ENCODE peak calls at places on chromosomes 3 and 15, in eight cellular contexts. T is SJSA1; U is kidney; I is lower lobe of right lung; V is effector memory CD4-positive, alpha-beta T cell; C is fibroblast of lung; O is aorta; A is CD8-positive, alpha-beta T cell. X is an unnamed sample. For H3K36me3 and H3K4me1, the result is how much of the 10 kb centered on the place peaks cover.

GRCh38 chr15:71654714-71655174 is 155.6 kb upstream of the NR2E3 start:
- DNase-seq in T (no peak), I (no peak), A (no peak), U (no peak), V (no peak), C (no peak), O (no peak), X (no peak)

GRCh38 chr15:95765161-95765560 is 565.3 kb upstream of the NR2F2 start:
- DNase-seq in V (no peak), U (no peak), T (no peak), A (no peak), C (no peak), I (no peak), O (no peak), X (no peak)

GRCh38 chr3:67897686-67898336 is 243.4 kb upstream of the SUCLG2 start:
- DNase-seq in I (no peak), V (no peak), O (no peak), C (no peak), A (no peak), T (no peak), U (no peak), X (no peak)

GRCh38 chr15:22951381-22952280 is 28.5 kb downstream of the CYFIP1 start:
- DNase-seq in C (peak), T (no peak), A (no peak), V (no peak), U (peak), I (no peak), O (peak), X (peak)

GRCh38 chr15:33148129-33148850 is 46.2 kb downstream of the FMN1 start:
- DNase-seq in C (no peak), I (no peak), U (no peak), A (no peak), O (no peak), T (no peak), V (no peak), X (no peak)

GRCh38 chr3:174505266-174505665 is 353.9 kb upstream of the NAALADL2 start:
- DNase-seq in T (no peak), V (no peak), C (no peak), I (no peak), U (no peak), O (no peak), A (no peak), X (no peak)

GRCh38 chr15:22895465-22896190 is 57.2 kb downstream of the NIPA2 start:
- DNase-seq in V (no peak), I (no peak), O (no peak), T (no peak), U (peak), A (no peak), C (peak), X (no peak)

GRCh38 chr3:27720899-27721716 is 1.0 kb downstream of the EOMES start:
- DNase-seq in T (no peak), U (peak), C (no peak), A (no peak), O (no peak), V (no peak), I (no peak), X (no peak)

GRCh38 chr3:156298938-156299337 is 178.6 kb downstream of the KCNAB1 start:
- DNase-seq in V (no peak), U (no peak), I (peak), A (no peak), C (no peak), T (no peak), O (peak), X (peak)

GRCh38 chr15:63318344-63318743 is 40.9 kb downstream of the APH1B start:
- DNase-seq in I (no peak), C (no peak), O (no peak), T (no peak), V (no peak), U (no peak), A (no peak), X (no peak)

GRCh38 chr3:38031022-38031994 is 1.9 kb upstream of the PLCD1 start:
- DNase-seq in A (peak), O (peak), U (peak), V (peak), C (no peak), T (no peak), I (peak), X (peak)

GRCh38 chr15:39682366-39682765 is 100.3 kb downstream of the FSIP1 start:
- DNase-seq in U (peak), O (no peak), A (no peak), I (no peak), T (no peak), V (no peak), C (no peak), X (no peak)

GRCh38 chr15:84818221-84819131 is 1.3 kb downstream of the ALPK3 start:
- DNase-seq in C (peak), U (no peak), T (no peak), V (no peak), I (no peak), O (no peak), A (no peak), X (no peak)

GRCh38 chr3:137263982-137264777 is 306.4 kb downstream of the IL20RB start:
- DNase-seq in A (no peak), C (no peak), I (no peak), T (no peak), U (no peak), V (no peak), O (peak), X (no peak)

GRCh38 chr15:70399204-70399603 is 301.5 kb upstream of the TLE3 start:
- DNase-seq in C (no peak), T (no peak), U (no peak), V (no peak), A (no peak), I (no peak), O (no peak), X (no peak)

GRCh38 chr3:122969585-122970453 is 57.7 kb downstream of the SEMA5B start:
- DNase-seq in I (no peak), T (no peak), O (no peak), U (peak), C (peak), V (no peak), A (no peak), X (no peak)

GRCh38 chr3:101512521-101513418 is at the start of gene SENP7:
- DNase-seq in V (peak), I (peak), T (peak), O (peak), C (peak), A (peak), U (peak), X (peak)

GRCh38 chr3:154932633-154933032 is 147.5 kb upstream of the MME start:
- DNase-seq in I (no peak), T (no peak), O (no peak), C (no peak), U (no peak), A (no peak), V (no peak), X (no peak)

GRCh38 chr3:102536479-102536878 is 101.7 kb downstream of the ZPLD1 start:
- DNase-seq in U (no peak), T (no peak), V (no peak), C (peak), I (no peak), O (no peak), A (no peak), X (no peak)

GRCh38 chr3:179719048-179719734 is 66.4 kb downstream of the USP13 start:
- DNase-seq in I (no peak), V (no peak), O (no peak), U (no peak), T (no peak), A (no peak), C (no peak), X (no peak)

GRCh38 chr3:63979093-63979492 is 44.2 kb downstream of the PSMD6 start:
- DNase-seq in T (no peak), O (no peak), A (no peak), I (no peak), C (peak), V (peak), U (no peak), X (no peak)

GRCh38 chr3:63980019-63980418 is 43.3 kb downstream of the PSMD6 start:
- DNase-seq in O (no peak), I (no peak), A (no peak), T (no peak), V (no peak), U (no peak), C (no peak), X (no peak)

GRCh38 chr3:63977893-63978292 is 45.4 kb downstream of the PSMD6 start:
- DNase-seq in O (no peak), V (no peak), T (no peak), C (no peak), I (no peak), U (no peak), A (no peak), X (no peak)

GRCh38 chr3:63981980-63982379 is 41.3 kb downstream of the PSMD6 start:
- DNase-seq in A (no peak), O (no peak), C (no peak), U (no peak), V (no peak), I (no peak), T (no peak), X (no peak)

DNA sequence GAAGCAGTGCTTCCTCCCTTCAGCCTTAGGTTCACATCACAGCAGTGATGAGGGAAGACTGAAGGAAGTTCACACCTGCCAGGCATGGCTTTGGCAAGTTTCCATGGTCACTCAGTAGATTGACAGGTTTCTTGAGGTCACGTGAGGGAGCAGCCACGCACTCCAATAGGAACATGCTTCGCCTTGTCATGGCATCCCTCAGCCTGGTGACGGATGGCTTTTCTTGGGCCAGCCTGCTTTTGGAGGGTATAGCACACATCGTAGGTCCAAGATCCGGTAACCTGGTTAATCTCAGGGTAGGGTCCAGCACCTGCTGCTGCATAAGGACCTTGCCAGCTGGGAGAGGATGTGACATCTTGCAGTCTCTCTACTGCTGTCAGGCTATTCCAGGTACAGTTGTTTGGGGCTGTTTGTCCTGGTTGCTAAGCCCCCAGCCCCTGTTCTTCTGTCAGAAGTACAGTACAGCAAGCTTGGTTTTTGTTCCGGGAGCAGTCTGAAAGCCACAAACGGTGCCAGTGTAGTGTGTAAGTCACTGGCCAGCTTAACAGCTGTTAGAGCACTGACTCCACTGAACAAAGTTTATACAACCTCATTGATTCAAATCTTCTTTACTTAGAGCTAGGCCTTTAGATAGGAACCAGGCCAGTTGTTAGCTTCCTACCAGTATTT is 42.3 kb downstream of the PSMD6 start:
- DNase-seq in U (no peak), A (no peak), I (no peak), T (no peak), V (no peak), C (no peak), O (no peak), X (no peak)
- H3K36me3 ChIP-seq in U (under half), A (under half), I (half or more), T (under half), V (under half), C (under half), O (under half), X (under half)

DNA sequence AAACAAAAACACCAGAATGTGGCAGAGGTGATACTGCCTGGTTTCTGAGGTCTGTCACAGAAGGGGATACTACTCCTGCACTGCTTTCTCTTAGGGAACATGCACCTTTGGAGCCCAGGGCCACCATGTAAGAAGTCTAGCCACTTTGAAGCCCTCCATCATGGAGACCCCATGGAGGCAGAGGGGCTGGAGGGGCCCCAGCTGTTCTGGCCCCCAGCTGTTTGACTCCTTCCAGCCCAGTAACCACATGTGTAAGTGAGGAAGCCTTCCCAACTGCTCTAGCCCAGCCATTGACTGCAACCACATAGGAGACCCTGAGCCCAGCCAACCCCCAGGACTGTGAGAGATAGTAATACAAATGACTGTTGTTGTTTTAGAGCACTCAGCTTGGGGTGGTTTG is 9.0 kb upstream of the IGDCC4 start:
- DNase-seq in I (no peak), T (no peak), V (no peak), O (no peak), C (no peak), A (no peak), U (no peak), X (peak)
- H3K4me1 ChIP-seq in I (under half), T (under half), V (under half), O (under half), C (under half), A (under half), U (under half), X (under half)

DNA sequence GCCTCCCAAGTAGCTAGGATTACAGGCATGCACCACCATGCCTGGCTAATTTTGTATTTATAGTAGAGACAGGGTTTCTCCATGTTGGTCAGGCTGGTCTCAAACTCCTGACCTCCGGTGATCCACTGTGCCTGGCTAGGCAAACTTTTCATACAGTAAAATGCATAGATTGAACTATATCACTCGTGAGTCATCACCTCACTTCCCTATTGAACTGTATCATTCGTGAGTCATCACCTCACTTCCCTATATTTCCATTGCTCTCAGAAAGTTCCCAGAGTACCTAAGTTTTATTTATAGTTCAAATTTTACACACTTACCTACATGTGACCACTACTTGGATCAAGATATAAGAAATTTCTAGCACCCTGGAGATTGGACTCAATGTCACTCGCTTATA is 73.6 kb upstream of the ACAD9 start:
- DNase-seq in A (no peak), I (no peak), T (no peak), O (no peak), U (no peak), V (no peak), C (peak), X (no peak)
- H3K36me3 ChIP-seq in A (under half), I (half or more), T (half or more), O (under half), U (under half), V (under half), C (under half), X (under half)

GRCh38 chr3:66179813-66180212 is 41.0 kb upstream of the SLC25A26 start:
- DNase-seq in O (no peak), U (no peak), I (no peak), C (no peak), V (no peak), A (no peak), T (no peak), X (no peak)
- H3K4me1 ChIP-seq in O (under half), U (under half), I (under half), C (under half), V (under half), A (under half), T (under half), X (under half)

GRCh38 chr15:38549222-38549621 is 15.4 kb downstream of the RASGRP1 start:
- DNase-seq in V (no peak), U (no peak), I (no peak), C (no peak), T (no peak), A (no peak), O (no peak), X (no peak)
- H3K36me3 ChIP-seq in V (under half), U (under half), I (under half), C (under half), T (under half), A (under half), O (under half), X (under half)

GRCh38 chr3:41881233-41881821 is 80.6 kb downstream of the ULK4 start:
- DNase-seq in C (peak), O (no peak), A (no peak), I (no peak), T (no peak), V (no peak), U (no peak), X (no peak)

GRCh38 chr3:41880387-41880786 is 81.5 kb downstream of the ULK4 start:
- DNase-seq in V (no peak), I (no peak), O (no peak), T (no peak), U (no peak), C (no peak), A (no peak), X (no peak)
- H3K4me1 ChIP-seq in V (under half), I (under half), O (under half), T (under half), U (under half), C (under half), A (under half), X (under half)

DNA sequence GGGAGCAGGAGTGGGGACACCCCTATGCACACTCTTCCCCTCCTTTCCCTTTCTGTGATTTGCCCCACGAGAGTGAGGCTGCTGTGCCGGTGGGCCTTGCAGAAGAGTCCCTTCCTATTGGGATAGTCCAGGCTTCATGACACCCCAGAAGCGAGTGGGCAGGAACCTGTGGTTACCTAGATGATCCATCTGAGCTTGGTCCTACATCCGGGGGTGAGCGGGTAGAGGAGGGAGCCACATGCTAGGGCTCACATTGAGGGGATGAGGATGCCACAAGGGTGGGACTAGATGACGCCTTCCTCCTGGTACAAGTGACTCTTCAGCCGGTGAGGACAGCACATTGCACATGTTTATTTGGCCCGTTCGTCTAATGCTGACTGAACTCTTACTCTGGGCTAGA is 43.1 kb upstream of the ADPGK start:
- DNase-seq in A (no peak), I (no peak), V (no peak), C (no peak), O (no peak), T (peak), U (no peak), X (no peak)
- H3K36me3 ChIP-seq in A (under half), I (under half), V (under half), C (under half), O (under half), T (under half), U (under half), X (under half)

GRCh38 chr3:48564022-48564421 is 441 bp upstream of the UCN2 start:
- DNase-seq in U (no peak), V (peak), A (peak), I (peak), O (peak), T (peak), C (peak), X (peak)
- H3K4me1 ChIP-seq in U (under half), V (under half), A (under half), I (under half), O (under half), T (half or more), C (under half), X (under half)

GRCh38 chr3:9965200-9965875 is 13.1 kb upstream of the PRRT3 start:
- DNase-seq in O (no peak), A (no peak), I (no peak), C (no peak), U (no peak), T (no peak), V (no peak), X (no peak)
- H3K36me3 ChIP-seq in O (under half), A (under half), I (half or more), C (under half), U (under half), T (half or more), V (under half), X (under half)

GRCh38 chr3:48427630-48427962 is 2.3 kb downstream of the PLXNB1 start:
- DNase-seq in O (peak), T (no peak), U (peak), C (no peak), V (no peak), I (no peak), A (no peak), X (no peak)

GRCh38 chr3:48426944-48427629 is 2.8 kb downstream of the PLXNB1 start:
- DNase-seq in V (no peak), U (peak), C (peak), T (no peak), I (no peak), A (no peak), O (no peak), X (no peak)

GRCh38 chr3:48425281-48425812 is 4.5 kb downstream of the PLXNB1 start:
- DNase-seq in O (no peak), T (no peak), U (peak), V (no peak), C (peak), I (no peak), A (no peak), X (peak)

GRCh38 chr3:48428088-48428862 is 1.6 kb downstream of the PLXNB1 start:
- DNase-seq in U (peak), C (no peak), I (peak), O (peak), T (no peak), A (no peak), V (no peak), X (peak)

GRCh38 chr3:48426401-48426909 is 3.4 kb downstream of the PLXNB1 start:
- DNase-seq in T (no peak), I (no peak), A (no peak), O (no peak), C (no peak), V (no peak), U (peak), X (peak)
- H3K4me1 ChIP-seq in T (under half), I (half or more), A (under half), O (under half), C (under half), V (under half), U (half or more), X (under half)